ENCODE peak calls at places on chromosomes 16 and 17, in nine cellular contexts. Y is NCI-H1436; P is sciatic nerve; Q is substantia nigra; T is activated T-cell treated with anti-CD3 and anti-CD28 coated beads for 24 hours; I is bronchial epithelial cell; K is BE2C; A is activated naive CD4-positive, alpha-beta T cell; H is Peyer's patch. Z is an unnamed sample.

GRCh38 chr16:50830698-50831097 is 88.8 kb downstream of the CYLD start:
- DNase-seq in T (no peak), Q (no peak), K (no peak), H (no peak), I (peak), A (no peak), P (peak), Y (no peak), Z (no peak)

GRCh38 chr16:84332975-84333684 is 35.2 kb upstream of the ATP2C2 start:
- DNase-seq in P (no peak), K (no peak), I (no peak), A (no peak), T (no peak), Q (no peak), Y (no peak), H (no peak), Z (no peak)

GRCh38 chr17:9095390-9095789 is 74.1 kb downstream of the NTN1 start:
- DNase-seq in Q (no peak), Y (no peak), K (no peak), H (no peak), P (no peak), T (no peak), A (no peak), I (no peak), Z (no peak)

GRCh38 chr16:85120006-85120340 is 7.7 kb upstream of the CIBAR2 start:
- DNase-seq in A (no peak), I (no peak), K (no peak), P (no peak), Q (no peak), Y (no peak), T (no peak), H (no peak), Z (no peak)

GRCh38 chr17:7610641-7611040 is 4.1 kb downstream of the FXR2 start:
- DNase-seq in A (no peak), H (no peak), T (no peak), I (no peak), Y (no peak), P (no peak), K (no peak), Q (no peak), Z (no peak)

GRCh38 chr16:50146479-50147435 is 6.3 kb upstream of the TENT4B start:
- DNase-seq in I (no peak), Y (no peak), Q (no peak), K (peak), H (no peak), A (no peak), T (no peak), P (no peak), Z (peak)

GRCh38 chr17:19301274-19301946 is 61.1 kb downstream of the B9D1 start:
- DNase-seq in T (no peak), I (no peak), H (no peak), K (no peak), P (no peak), Y (no peak), Q (no peak), A (no peak), Z (no peak)

GRCh38 chr17:64331946-64332493 is 58.6 kb downstream of the PECAM1 start:
- DNase-seq in T (no peak), Y (no peak), A (no peak), I (peak), H (no peak), K (no peak), Q (no peak), P (no peak), Z (peak)

GRCh38 chr16:58339452-58339938 is 44.7 kb upstream of the PRSS54 start:
- DNase-seq in Q (no peak), P (no peak), I (peak), H (no peak), K (peak), T (no peak), Y (no peak), A (no peak), Z (no peak)

GRCh38 chr17:82414548-82415281 is 3.4 kb upstream of the HEXD start:
- DNase-seq in K (peak), Y (peak), H (peak), T (peak), P (peak), A (peak), I (peak), Q (no peak), Z (peak)

GRCh38 chr16:4290236-4290830 is 17.5 kb upstream of the TFAP4 start:
- DNase-seq in Y (peak), H (no peak), Q (no peak), A (no peak), T (no peak), P (no peak), I (peak), K (no peak), Z (no peak)

GRCh38 chr17:72632026-72632684 is 460.3 kb downstream of the SLC39A11 start:
- DNase-seq in Y (peak), H (peak), T (no peak), Q (no peak), P (no peak), A (no peak), I (no peak), K (peak), Z (peak)

GRCh38 chr16:83705856-83706255 is 101.9 kb upstream of the HSBP1 start:
- DNase-seq in A (no peak), P (no peak), Q (no peak), I (no peak), T (no peak), Y (no peak), K (no peak), H (no peak), Z (no peak)

GRCh38 chr16:85461814-85462404 is 151.2 kb upstream of the GSE1 start:
- DNase-seq in H (no peak), Q (no peak), P (no peak), I (no peak), T (no peak), Y (peak), K (peak), A (no peak), Z (no peak)

GRCh38 chr17:55157165-55157564 is 107.6 kb upstream of the HLF start:
- DNase-seq in P (no peak), K (no peak), Y (peak), T (no peak), H (no peak), A (no peak), Q (no peak), I (peak), Z (no peak)

GRCh38 chr16:58029410-58029809 is 3.9 kb downstream of the MMP15 start:
- DNase-seq in Q (no peak), I (no peak), A (no peak), K (no peak), T (no peak), H (peak), P (no peak), Y (no peak), Z (no peak)

GRCh38 chr16:57971848-57972247 is 920 bp upstream of the CNGB1 start:
- DNase-seq in Y (no peak), P (no peak), I (no peak), T (no peak), Q (no peak), A (no peak), K (no peak), H (no peak), Z (no peak)

GRCh38 chr17:61000911-61001310 is 323.3 kb downstream of the BCAS3 start:
- DNase-seq in A (no peak), H (no peak), P (no peak), I (no peak), Y (no peak), K (no peak), T (no peak), Q (no peak), Z (no peak)

GRCh38 chr17:17468217-17469010 is 8.4 kb upstream of the MED9 start:
- DNase-seq in Y (no peak), I (no peak), A (no peak), H (no peak), Q (no peak), P (no peak), T (no peak), K (no peak), Z (no peak)

GRCh38 chr16:14452066-14452465 is 178.0 kb downstream of the PARN start:
- DNase-seq in T (no peak), A (no peak), Q (no peak), I (no peak), Y (no peak), P (no peak), K (no peak), H (no peak), Z (no peak)

GRCh38 chr16:11484691-11485258 is 101.9 kb downstream of the LITAF start:
- DNase-seq in P (no peak), I (peak), K (no peak), Q (no peak), A (no peak), Y (no peak), H (no peak), T (no peak), Z (no peak)

GRCh38 chr16:88566158-88566557 is 4.0 kb upstream of the ZC3H18 start:
- DNase-seq in Q (no peak), A (no peak), H (no peak), I (peak), K (no peak), P (no peak), Y (no peak), T (peak), Z (no peak)

GRCh38 chr17:17036520-17036998 is 5.7 kb upstream of the MPRIP start:
- DNase-seq in I (no peak), P (no peak), A (no peak), H (peak), Y (no peak), Q (no peak), T (no peak), K (no peak), Z (no peak)

GRCh38 chr16:27720731-27721547 is 171.0 kb downstream of the KATNIP start:
- DNase-seq in Y (no peak), T (no peak), I (no peak), H (peak), A (no peak), P (peak), Q (no peak), K (no peak), Z (no peak)

GRCh38 chr16:8458481-8458880 is 131.8 kb downstream of the TMEM114 start:
- DNase-seq in Q (no peak), Y (no peak), A (no peak), T (no peak), I (no peak), P (no peak), H (no peak), K (no peak), Z (no peak)